ENCODE peak calls at places on chromosomes 7 and 10, in nine cellular contexts. I is breast epithelium; C is mucosa of descending colon; L is CD8-positive, alpha-beta T cell; W is suprapubic skin; Y is IMR-90; Z is spleen; F is heart left ventricle; D is tibial artery. G is an unnamed sample.

GRCh38 chr10:88896336-88897018 is 16.4 kb downstream of the STAMBPL1 start:
- DNase-seq in I (no peak), C (no peak), L (no peak), W (no peak), Y (no peak), Z (no peak), F (no peak), D (no peak), G (no peak)

GRCh38 chr7:123401295-123401694 is 133.1 kb downstream of the IQUB start:
- DNase-seq in I (no peak), C (no peak), L (no peak), W (no peak), Y (no peak), Z (no peak), F (no peak), D (no peak), G (no peak)

GRCh38 chr7:91519241-91520200 is 255.3 kb downstream of the FZD1 start:
- DNase-seq in I (no peak), C (no peak), L (no peak), W (no peak), Y (no peak), Z (no peak), F (no peak), D (no peak), G (no peak)

GRCh38 chr10:21065621-21066248 is 168.6 kb upstream of the NEBL start:
- DNase-seq in I (no peak), C (no peak), L (no peak), W (no peak), Y (no peak), Z (no peak), F (no peak), D (no peak), G (no peak)

GRCh38 chr7:22074961-22075360 is 129.3 kb upstream of the CDCA7L start:
- DNase-seq in I (no peak), C (no peak), L (no peak), W (no peak), Y (no peak), Z (no peak), F (no peak), D (no peak), G (no peak)

GRCh38 chr10:79180619-79181221 is 112.0 kb downstream of the ZMIZ1 start:
- DNase-seq in I (no peak), C (no peak), L (no peak), W (no peak), Y (no peak), Z (no peak), F (no peak), D (no peak), G (no peak)

GRCh38 chr7:30727061-30727945 is 24.6 kb upstream of the INMT start:
- DNase-seq in I (no peak), C (no peak), L (peak; percentile 64), W (no peak), Y (peak; percentile 15), Z (peak; percentile 79), F (no peak), D (no peak), G (no peak)

GRCh38 chr7:5448378-5449042 is 24.9 kb upstream of the TNRC18 start:
- DNase-seq in I (no peak), C (no peak), L (no peak), W (no peak), Y (no peak), Z (no peak), F (no peak), D (no peak), G (no peak)

GRCh38 chr7:101884671-101885596 is 67.5 kb downstream of the CUX1 start:
- DNase-seq in I (no peak), C (no peak), L (no peak), W (no peak), Y (no peak), Z (no peak), F (no peak), D (no peak), G (no peak)
- H3K4me1 ChIP-seq in I (peaks cover 5% of the 10 kb centered on the region), C (peaks cover 41% of the 10 kb centered on the region), L (peaks cover 36% of the 10 kb centered on the region), W (peaks cover 29% of the 10 kb centered on the region), Y (peaks cover 25% of the 10 kb centered on the region), Z (peaks cover 50% of the 10 kb centered on the region), F (peaks cover 47% of the 10 kb centered on the region), D (peaks cover 75% of the 10 kb centered on the region), G (peaks cover 17% of the 10 kb centered on the region)

DNA sequence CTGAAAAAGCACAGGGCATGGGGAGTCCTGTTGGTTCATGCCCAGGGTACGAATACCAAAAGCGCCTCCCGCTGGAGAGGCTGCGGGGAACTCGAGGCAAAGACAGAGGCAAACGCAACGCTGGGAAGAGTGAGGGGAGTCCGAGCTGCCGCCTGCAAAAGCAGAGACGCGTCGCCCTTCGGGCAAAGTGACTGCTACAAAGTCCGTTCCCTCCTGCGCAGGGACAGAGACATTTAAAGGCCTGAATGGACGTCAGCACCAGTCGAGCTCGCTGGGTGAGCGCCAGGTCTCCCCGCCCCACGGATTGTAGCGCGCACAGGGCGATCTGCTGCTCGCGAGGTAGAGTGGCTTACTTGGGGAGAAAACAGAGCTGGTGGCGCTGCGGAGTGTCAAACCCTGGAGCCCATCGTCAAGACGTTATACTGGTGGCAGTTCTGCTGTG is 732.8 kb downstream of the ZWINT start:
- DNase-seq in I (peak; percentile 48), C (no peak), L (no peak), W (peak; percentile 55), Y (no peak), Z (no peak), F (peak; percentile 21), D (no peak), G (no peak)
- TF ChIP-seq CTCF in I (no peak), C (no peak), L (no peak), W (no peak), Y (no peak), Z (no peak), F (no peak), D (no peak), G (no peak)

DNA sequence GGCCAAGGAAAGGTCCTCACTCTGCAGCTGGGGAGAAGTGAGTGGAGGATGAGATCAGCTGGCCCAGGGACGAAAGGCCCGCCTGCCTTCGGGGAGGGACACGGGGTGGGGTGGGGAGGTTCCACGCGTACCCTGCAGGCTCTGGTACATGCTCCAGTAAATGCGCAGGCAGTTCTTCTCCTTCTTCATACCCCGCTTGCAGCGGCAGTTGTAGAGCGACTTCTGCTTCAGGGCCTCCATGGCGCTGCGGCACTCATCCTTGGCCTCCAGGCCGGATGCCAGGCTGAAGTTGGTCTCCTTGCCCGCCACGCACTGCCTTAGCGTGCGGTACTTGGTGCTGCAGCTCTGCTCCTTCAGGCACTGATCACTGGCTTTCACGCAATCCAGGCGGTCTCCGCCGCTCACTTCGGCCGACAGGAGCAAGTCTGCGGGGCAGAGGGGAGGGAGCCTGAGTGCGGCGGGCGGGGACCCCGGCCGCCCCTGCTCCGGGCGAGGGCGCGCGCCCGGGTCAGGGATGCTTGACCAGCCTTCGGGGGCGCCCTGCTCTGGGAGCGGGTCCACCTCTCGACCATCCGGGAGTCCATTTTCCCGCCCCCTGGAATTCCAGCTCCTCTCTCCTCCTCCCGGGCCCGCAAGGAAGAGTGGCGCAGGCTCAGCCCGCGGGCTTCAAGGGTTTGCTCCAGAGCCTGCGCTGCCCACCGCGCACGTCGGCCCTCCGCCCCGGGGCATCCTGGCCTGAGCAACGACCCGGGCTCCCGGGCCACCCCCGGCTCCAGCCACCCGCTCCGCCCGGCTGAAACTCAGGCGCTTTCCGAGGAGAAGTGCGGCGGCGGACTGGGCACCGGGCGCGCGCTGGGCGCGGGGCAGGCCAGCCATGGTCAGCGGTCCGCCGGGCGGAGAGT is 2.1 kb downstream of the GFRA1 start:
- DNase-seq in I (peak; percentile 54), C (no peak), L (no peak), W (no peak), Y (peak; percentile 4), Z (no peak), F (peak; percentile 49), D (no peak), G (no peak)
- H3K4me3 ChIP-seq in I (peak overlapping the region; percentile 70), C (no peak overlapping the region), L (no peak overlapping the region), W (peak overlapping the region; percentile 65), Y (peak overlapping the region; percentile 47), Z (peak overlapping the region; percentile 40), F (peak overlapping the region; percentile 48), D (peak overlapping the region; percentile 54), G (peak overlapping the region; percentile 66)

GRCh38 chr10:104873161-104873560 is 232.1 kb downstream of the SORCS3 start:
- DNase-seq in I (no peak), C (no peak), L (no peak), W (no peak), Y (no peak), Z (no peak), F (no peak), D (no peak), G (no peak)
- H3K4me1 ChIP-seq in I (no peaks in the 10 kb centered on the region), C (no peaks in the 10 kb centered on the region), L (no peaks in the 10 kb centered on the region), W (no peaks in the 10 kb centered on the region), Y (no peaks in the 10 kb centered on the region), Z (no peaks in the 10 kb centered on the region), F (no peaks in the 10 kb centered on the region), D (no peaks in the 10 kb centered on the region), G (no peaks in the 10 kb centered on the region)

GRCh38 chr10:105793071-105793470 is 1152.0 kb downstream of the SORCS3 start:
- DNase-seq in I (no peak), C (no peak), L (no peak), W (no peak), Y (no peak), Z (no peak), F (no peak), D (no peak), G (no peak)

GRCh38 chr10:105800626-105801025 is 1159.5 kb downstream of the SORCS3 start:
- DNase-seq in I (no peak), C (no peak), L (no peak), W (no peak), Y (no peak), Z (no peak), F (no peak), D (no peak), G (no peak)

GRCh38 chr10:105803206-105803605 is 1162.1 kb downstream of the SORCS3 start:
- DNase-seq in I (no peak), C (no peak), L (no peak), W (no peak), Y (no peak), Z (no peak), F (no peak), D (no peak), G (no peak)

GRCh38 chr10:105797234-105797890 is 1156.3 kb downstream of the SORCS3 start:
- DNase-seq in I (no peak), C (no peak), L (no peak), W (no peak), Y (no peak), Z (no peak), F (no peak), D (no peak), G (no peak)
- TF ChIP-seq CTCF in I (no peak), C (no peak), L (no peak), W (peak; percentile 21), Y (no peak), Z (no peak), F (peak; percentile 33), D (no peak), G (no peak)

G was measured in ascending aorta.